ENCODE peak calls at places on chromosomes 2 and 18, in nine cellular contexts. C is HCT116, G is brain microvascular endothelial cell, Q is HFFc6, Y is body of pancreas, N is GM12865, Z is foreskin fibroblast, B is nephron progenitor cell, L is fibroblast of the aortic adventitia. R is an unnamed sample.

GRCh38 chr2:95348609-95349567 is 51.7 kb downstream of the KCNIP3 start:
- DNase-seq in G (no peak), N (no peak), L (peak), B (no peak), C (no peak), Z (peak), Q (no peak), Y (no peak), R (no peak)

GRCh38 chr2:225334524-225334923 is 65.0 kb upstream of the NYAP2 start:
- DNase-seq in Q (no peak), Y (no peak), B (no peak), N (no peak), Z (no peak), C (no peak), G (peak), L (no peak), R (no peak)

GRCh38 chr18:23207994-23208393 is 72.7 kb downstream of the CABLES1 start:
- DNase-seq in B (no peak), Q (no peak), Z (no peak), Y (no peak), C (no peak), G (no peak), N (no peak), L (no peak), R (no peak)

GRCh38 chr2:45822272-45822630 is 170.8 kb downstream of the PRKCE start:
- DNase-seq in L (no peak), Q (no peak), Z (no peak), C (no peak), B (peak), N (no peak), G (no peak), Y (peak), R (no peak)

GRCh38 chr2:47725808-47726207 is 57.1 kb upstream of the MSH6 start:
- DNase-seq in Z (no peak), Q (no peak), Y (no peak), G (no peak), N (peak), C (no peak), L (no peak), B (no peak), R (no peak)

GRCh38 chr2:151810506-151810905 is 17.7 kb downstream of the ARL5A start:
- DNase-seq in G (no peak), Y (no peak), C (no peak), B (no peak), N (no peak), Q (no peak), L (no peak), Z (no peak), R (no peak)

GRCh38 chr2:230472619-230473018 is 56.6 kb downstream of the SP100 start:
- DNase-seq in Y (no peak), Z (peak), Q (peak), N (peak), C (peak), B (no peak), G (peak), L (peak), R (peak)

GRCh38 chr2:241850544-241851324 is 8.0 kb downstream of the PDCD1 start:
- DNase-seq in L (no peak), B (no peak), Z (no peak), C (no peak), G (no peak), Q (no peak), N (peak), Y (no peak), R (no peak)

GRCh38 chr2:61536086-61536722 is 2.0 kb downstream of the XPO1 start:
- DNase-seq in L (peak), G (peak), Q (peak), Y (no peak), C (no peak), B (no peak), Z (no peak), N (peak), R (no peak)

DNA sequence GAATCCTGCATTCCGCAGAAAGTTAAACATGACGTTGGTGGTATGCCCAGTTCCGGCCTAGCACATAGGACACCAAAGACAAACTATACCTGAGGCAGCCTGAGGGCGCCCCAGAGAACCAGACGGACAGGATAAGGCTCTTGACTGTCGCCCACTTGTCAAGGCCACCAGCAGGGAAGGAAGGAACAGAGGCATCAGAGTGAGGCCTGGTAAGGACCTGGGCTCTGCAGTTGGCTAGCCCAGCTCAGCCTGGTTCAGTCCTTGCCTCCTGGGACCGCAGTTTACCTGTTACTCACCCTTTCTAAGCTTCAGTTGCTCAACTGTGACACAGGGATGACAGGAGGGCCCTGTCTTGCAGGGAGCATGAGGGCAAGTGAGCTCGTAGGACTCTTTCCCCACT is 82.1 kb downstream of the ACTR2 start:
- DNase-seq in B (no peak), N (no peak), G (no peak), Q (no peak), Y (peak), Z (no peak), C (no peak), L (no peak), R (no peak)
- TF ChIP-seq CTCF in B (no peak), N (no peak), G (no peak), Q (no peak), Y (no peak), Z (no peak), C (no peak), L (no peak), R (no peak)

GRCh38 chr2:65267008-65267407 is 39.4 kb downstream of the ACTR2 start:
- DNase-seq in N (no peak), C (no peak), Q (no peak), G (no peak), Y (no peak), B (no peak), Z (no peak), L (no peak), R (no peak)
- TF ChIP-seq CTCF in N (no peak), C (no peak), Q (no peak), G (no peak), Y (no peak), B (no peak), Z (no peak), L (no peak), R (no peak)

DNA sequence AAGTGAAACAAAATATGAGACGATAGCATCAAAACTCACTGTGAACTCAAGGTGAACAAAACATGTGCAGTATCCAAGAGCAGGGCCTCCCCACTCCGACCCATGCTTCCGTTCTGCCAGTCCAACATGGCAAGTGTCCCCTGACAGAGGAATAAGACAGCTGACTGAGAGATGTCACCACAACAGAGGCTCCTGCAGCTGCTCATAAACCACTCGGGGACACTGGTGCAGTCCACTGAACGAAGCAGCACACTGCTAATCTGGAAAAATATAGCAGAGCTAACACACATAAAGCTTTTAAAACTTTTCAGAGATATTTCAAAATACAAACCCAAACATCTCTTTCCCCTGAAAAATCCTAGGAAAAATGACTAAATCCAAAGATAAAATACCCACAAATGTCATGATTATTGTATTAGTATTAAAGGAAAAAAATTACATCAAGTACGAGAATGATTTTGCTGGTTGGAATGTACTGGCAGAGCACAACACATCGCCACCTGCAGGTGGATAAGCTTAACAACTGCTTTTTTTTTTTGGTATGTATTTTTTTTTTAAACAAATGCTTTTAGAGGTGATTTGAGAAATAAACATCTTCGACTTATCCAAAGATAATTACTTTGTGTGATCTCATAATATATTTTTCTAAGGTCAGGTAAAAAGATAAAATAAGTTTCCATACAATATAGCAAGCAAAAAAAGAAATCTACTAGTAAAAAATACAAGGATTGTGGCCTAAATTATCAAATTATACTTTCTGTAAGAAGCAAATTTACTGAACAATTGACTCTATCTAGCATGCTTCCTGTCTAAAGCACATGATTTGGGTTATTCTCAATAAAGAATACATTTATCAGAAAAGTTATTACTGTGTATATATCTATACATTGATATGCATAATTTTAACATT is 18.6 kb downstream of the THADA start:
- DNase-seq in Y (peak), L (peak), C (no peak), B (peak), N (peak), Z (peak), Q (peak), G (peak), R (no peak)
- TF ChIP-seq CTCF in Y (peak), L (peak), C (peak), B (peak), N (peak), Z (peak), Q (peak), G (peak), R (peak)

GRCh38 chr18:12765127-12765526 is 62.3 kb downstream of the PSMG2 start:
- DNase-seq in C (no peak), B (no peak), Y (no peak), L (no peak), G (no peak), N (no peak), Q (no peak), Z (no peak), R (no peak)
- TF ChIP-seq CTCF in C (no peak), B (no peak), Y (no peak), L (no peak), G (no peak), N (peak), Q (no peak), Z (no peak), R (no peak)

DNA sequence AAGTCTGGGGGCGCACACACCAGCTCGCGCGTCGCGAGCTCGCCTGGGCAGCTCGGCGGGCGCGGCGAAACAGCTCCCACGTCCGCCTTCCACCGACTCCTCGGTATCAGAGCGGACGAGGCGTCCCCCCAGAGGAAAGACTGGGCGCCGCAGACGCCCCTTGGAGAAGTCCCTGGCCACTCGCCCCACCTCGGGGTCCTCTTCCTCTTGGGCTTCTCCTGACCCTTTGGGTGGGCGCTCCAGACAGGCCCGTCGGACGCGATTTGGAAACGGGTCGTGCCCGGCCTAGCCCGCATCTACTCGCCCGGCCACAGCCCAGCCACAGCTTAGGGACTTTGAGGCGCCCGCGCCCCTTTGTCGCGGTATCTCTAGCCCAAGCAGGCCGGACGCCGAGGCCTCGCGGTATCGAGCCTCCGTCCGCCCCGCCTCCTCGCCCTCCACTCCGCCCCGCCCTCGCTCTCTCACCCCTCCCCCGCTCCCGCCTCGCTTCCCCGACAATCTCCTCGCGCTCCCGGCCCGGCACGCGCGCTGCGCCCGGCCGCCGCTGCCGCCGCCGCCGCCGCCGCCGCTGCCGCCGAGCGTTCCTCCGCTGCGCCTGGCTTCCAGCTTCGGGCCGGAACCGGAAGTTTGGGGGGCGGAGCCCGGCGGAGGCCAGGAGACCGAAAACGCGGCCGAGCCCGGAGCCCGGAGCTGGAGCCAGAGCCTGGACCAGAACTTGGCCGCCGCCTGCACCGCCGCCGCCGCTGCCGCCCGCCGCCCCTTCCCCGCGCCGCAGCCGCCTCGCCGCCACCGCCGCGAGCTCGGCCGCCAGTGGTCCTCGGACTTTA is 752 bp upstream of the ACVR2A start:
- DNase-seq in Y (peak), B (peak), L (peak), Q (peak), C (peak), N (peak), Z (peak), G (peak), R (peak)
- TF ChIP-seq CTCF in Y (no peak), B (no peak), L (peak), Q (peak), C (no peak), N (no peak), Z (peak), G (peak), R (peak)

GRCh38 chr2:240558229-240558885 is 569 bp upstream of the ANKMY1 start:
- DNase-seq in G (no peak), C (no peak), N (no peak), L (no peak), B (no peak), Y (no peak), Z (no peak), Q (no peak), R (no peak)

GRCh38 chr2:240559271-240559670 is 886 bp upstream of the DUSP28 start:
- DNase-seq in Z (no peak), L (no peak), G (no peak), Q (no peak), C (no peak), N (no peak), B (no peak), Y (no peak), R (no peak)

GRCh38 chr2:240561325-240561971 is 1.3 kb downstream of the DUSP28 start:
- DNase-seq in B (no peak), Z (peak), Q (peak), N (peak), L (peak), G (peak), Y (no peak), C (no peak), R (no peak)

GRCh38 chr2:240560084-240560479 is at the start of gene DUSP28:
- DNase-seq in Q (peak), Y (peak), G (peak), L (peak), Z (peak), B (peak), N (peak), C (peak), R (peak)

DNA sequence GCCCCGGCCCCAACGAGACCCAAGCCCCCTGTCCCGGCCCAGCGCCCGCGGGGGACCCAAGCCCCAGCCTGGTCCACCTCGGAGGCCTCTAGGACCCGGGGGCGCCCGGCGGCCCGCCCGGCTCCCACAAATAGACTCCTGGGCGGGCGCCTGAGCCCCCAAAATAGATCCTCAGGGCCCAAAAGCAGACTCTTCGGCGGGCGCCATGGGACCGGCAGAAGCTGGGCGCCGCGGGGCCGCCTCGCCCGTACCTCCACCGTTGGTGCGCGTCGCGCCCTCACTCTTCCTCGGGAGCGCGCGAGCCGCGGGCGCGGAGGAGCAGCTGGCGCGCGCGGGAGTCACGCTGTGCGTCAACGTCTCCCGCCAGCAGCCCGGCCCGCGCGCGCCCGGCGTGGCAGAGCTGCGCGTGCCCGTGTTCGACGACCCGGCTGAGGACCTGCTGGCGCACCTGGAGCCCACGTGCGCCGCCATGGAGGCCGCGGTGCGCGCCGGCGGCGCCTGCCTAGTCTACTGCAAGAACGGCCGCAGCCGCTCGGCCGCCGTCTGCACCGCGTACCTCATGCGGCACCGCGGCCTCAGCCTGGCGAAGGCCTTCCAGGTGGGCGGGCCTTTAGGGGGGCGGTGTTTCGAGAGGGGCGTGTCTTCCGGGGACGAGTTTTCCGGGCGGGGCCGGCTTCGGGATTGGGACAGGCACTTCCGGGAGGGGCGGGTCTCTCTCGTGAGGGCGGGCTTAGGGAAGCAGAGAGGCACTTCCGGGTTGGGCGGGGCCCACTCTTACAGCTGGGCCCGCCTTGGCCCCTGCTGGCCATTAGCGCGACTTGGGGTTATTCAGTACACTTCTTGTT is 545 bp downstream of the DUSP28 start:
- DNase-seq in Y (peak), Z (peak), B (peak), L (peak), Q (peak), G (peak), C (peak), N (peak), R (peak)
- TF ChIP-seq CTCF in Y (peak), Z (no peak), B (no peak), L (peak), Q (peak), G (peak), C (peak), N (no peak), R (peak)

GRCh38 chr2:17757321-17757720 is 3.4 kb downstream of the GEN1 start:
- DNase-seq in C (no peak), B (no peak), N (no peak), G (peak), Q (peak), Z (no peak), Y (no peak), L (peak), R (no peak)
- TF ChIP-seq CTCF in C (no peak), B (no peak), N (no peak), G (no peak), Q (no peak), Z (no peak), Y (no peak), L (no peak), R (peak)

DNA sequence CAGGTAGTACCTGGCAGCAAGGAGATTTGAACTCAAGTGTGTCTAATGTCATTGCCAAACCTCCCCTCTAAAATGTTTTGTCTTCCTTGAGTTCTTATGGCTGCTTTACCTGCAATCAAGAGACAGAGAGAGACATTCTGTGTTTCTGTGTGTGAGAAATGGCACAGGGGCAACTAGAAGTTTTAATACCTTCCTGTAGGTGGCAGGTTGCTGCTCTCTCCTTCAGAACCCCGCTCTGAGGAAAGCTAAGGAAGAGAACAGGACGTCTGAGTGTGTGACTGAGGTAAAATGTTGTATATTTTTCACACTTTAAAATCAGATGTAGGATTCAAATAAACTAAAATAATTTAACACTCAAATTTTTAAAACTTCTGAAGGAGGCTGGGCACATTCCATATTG is 19.2 kb downstream of the DTNA start:
- DNase-seq in Q (peak), B (no peak), L (peak), N (peak), C (peak), G (peak), Y (peak), Z (no peak), R (no peak)
- TF ChIP-seq CTCF in Q (peak), B (peak), L (peak), N (peak), C (peak), G (peak), Y (peak), Z (peak), R (peak)

DNA sequence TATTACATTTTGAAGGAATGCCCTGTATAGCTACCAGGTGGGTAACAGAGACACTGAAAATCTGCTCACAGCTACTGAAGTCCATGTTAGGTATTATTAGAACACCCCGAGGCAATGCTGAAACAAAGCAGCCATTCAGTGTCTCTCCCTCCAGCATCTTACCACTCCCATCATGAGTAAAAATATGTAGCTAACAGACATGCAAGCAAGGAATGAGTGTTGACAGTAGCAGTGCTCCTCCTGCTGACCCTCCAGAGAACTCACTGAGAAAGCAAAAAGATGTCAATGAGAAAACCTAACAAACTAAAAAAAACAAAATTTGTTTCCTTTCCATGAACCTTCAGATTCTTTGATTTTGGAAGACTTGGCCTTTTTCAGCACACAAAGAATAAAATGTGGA is 393.9 kb downstream of the LRRTM1 start:
- DNase-seq in L (no peak), Y (no peak), G (no peak), N (no peak), Q (no peak), Z (no peak), C (no peak), B (no peak), R (no peak)
- TF ChIP-seq CTCF in L (no peak), Y (no peak), G (no peak), N (no peak), Q (no peak), Z (no peak), C (no peak), B (no peak), R (no peak)

DNA sequence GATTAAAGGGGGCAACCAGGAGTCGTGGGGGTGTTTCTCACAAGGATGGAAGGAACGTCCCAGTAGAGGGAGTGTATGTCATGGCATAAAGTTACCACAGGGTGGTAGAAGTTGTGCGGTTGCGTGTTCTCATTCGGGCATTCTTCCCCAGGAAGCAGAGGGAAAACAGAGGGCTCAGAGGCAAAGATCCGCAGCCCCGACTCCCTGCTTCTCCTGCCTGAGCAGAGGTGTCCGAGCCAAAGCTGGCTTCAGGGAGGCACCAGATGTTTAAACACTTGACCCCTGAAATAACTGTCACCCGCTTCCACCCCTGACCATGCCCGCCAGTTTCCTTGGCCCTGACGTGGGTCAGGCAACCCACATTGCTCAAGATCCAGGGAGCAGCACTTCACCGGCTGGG is 83.7 kb downstream of the EN1 start:
- DNase-seq in L (peak), B (no peak), G (peak), Q (no peak), Z (peak), N (no peak), C (no peak), Y (no peak), R (no peak)
- TF ChIP-seq CTCF in L (peak), B (peak), G (peak), Q (peak), Z (peak), N (no peak), C (peak), Y (no peak), R (peak)